ENCODE peak calls at places on chromosomes 3 and 15, in six cellular contexts. One of them, this sample, is unnamed.

GRCh38 chr15:71226536-71227455 is 111.5 kb downstream of the THSD4 start:
- DNase-seq in AG04450: no peak
- DNase-seq in stomach: no peak
- DNase-seq in T-helper 2 cell: no peak
- DNase-seq in lower leg skin: no peak
- DNase-seq in SJSA1: no peak
- DNase-seq in this sample: no peak

GRCh38 chr15:82646250-82647044 is 716 bp downstream of the CPEB1 start:
- DNase-seq in AG04450: no peak
- DNase-seq in stomach: no peak
- DNase-seq in T-helper 2 cell: no peak
- DNase-seq in lower leg skin: no peak
- DNase-seq in SJSA1: no peak
- DNase-seq in this sample: no peak

GRCh38 chr15:48029656-48030055 is 91.1 kb upstream of the SLC24A5 start:
- DNase-seq in AG04450: no peak
- DNase-seq in stomach: no peak
- DNase-seq in T-helper 2 cell: no peak
- DNase-seq in lower leg skin: no peak
- DNase-seq in SJSA1: no peak
- DNase-seq in this sample: no peak

GRCh38 chr3:184229424-184230080 is at the start of gene VWA5B2:
- DNase-seq in AG04450: no peak
- DNase-seq in stomach: peak
- DNase-seq in T-helper 2 cell: peak
- DNase-seq in lower leg skin: no peak
- DNase-seq in SJSA1: peak
- DNase-seq in this sample: peak

GRCh38 chr15:50256188-50257041 is 9.1 kb downstream of the HDC start:
- DNase-seq in AG04450: peak
- DNase-seq in stomach: no peak
- DNase-seq in T-helper 2 cell: no peak
- DNase-seq in lower leg skin: no peak
- DNase-seq in SJSA1: peak
- DNase-seq in this sample: peak

GRCh38 chr15:62138124-62138523 is 27.0 kb downstream of the C2CD4B start:
- DNase-seq in AG04450: peak
- DNase-seq in stomach: no peak
- DNase-seq in T-helper 2 cell: no peak
- DNase-seq in lower leg skin: no peak
- DNase-seq in SJSA1: no peak
- DNase-seq in this sample: no peak

GRCh38 chr15:26028086-26028740 is 165.1 kb upstream of the ATP10A start:
- DNase-seq in AG04450: no peak
- DNase-seq in stomach: no peak
- DNase-seq in T-helper 2 cell: no peak
- DNase-seq in lower leg skin: peak
- DNase-seq in SJSA1: peak
- DNase-seq in this sample: no peak

GRCh38 chr3:156509209-156510174 is 45.4 kb downstream of the SSR3 start:
- DNase-seq in AG04450: peak
- DNase-seq in stomach: no peak
- DNase-seq in T-helper 2 cell: no peak
- DNase-seq in lower leg skin: no peak
- DNase-seq in SJSA1: no peak
- DNase-seq in this sample: no peak

GRCh38 chr3:157122116-157122515 is 37.8 kb downstream of the CCNL1 start:
- DNase-seq in AG04450: peak
- DNase-seq in stomach: no peak
- DNase-seq in T-helper 2 cell: no peak
- DNase-seq in lower leg skin: no peak
- DNase-seq in SJSA1: peak
- DNase-seq in this sample: peak

This sample was measured in T1000.